ENCODE peak calls at places on chromosome 2, in ten cellular contexts. C is PC-3, J is neural progenitor cell, B is fibroblast of lung, A is astrocyte, M is SK-N-SH, E is MM.1S, F is endothelial cell of umbilical vein, N is K562, S is IMR-90. Q is an unnamed sample. For H4K20me1, the result is how much of the 10 kb centered on the place peaks cover.

GRCh38 chr2:95292623-95293260 is 4.4 kb upstream of the KCNIP3 start:
- DNase-seq in C (peak), J (no peak), B (no peak), A (no peak), M (no peak), E (no peak), F (no peak), N (no peak), S (no peak), Q (no peak)

GRCh38 chr2:46825231-46825957 is 90.2 kb downstream of the MCFD2 start:
- DNase-seq in C (no peak), J (no peak), B (no peak), A (no peak), M (no peak), E (no peak), F (no peak), N (no peak), S (no peak), Q (no peak)

GRCh38 chr2:23940976-23941605 is 828 bp downstream of the UBXN2A start:
- DNase-seq in C (peak), J (no peak), B (peak), A (peak), M (peak), E (no peak), F (peak), N (no peak), S (peak), Q (no peak)

GRCh38 chr2:132623096-132623839 is 46.7 kb downstream of the LYPD1 start:
- DNase-seq in C (peak), J (no peak), B (peak), A (peak), M (no peak), E (no peak), F (peak), N (no peak), S (peak), Q (no peak)

GRCh38 chr2:135820003-135820618 is 16.9 kb downstream of the LCT start:
- DNase-seq in C (no peak), J (no peak), B (peak), A (peak), M (no peak), E (no peak), F (no peak), N (no peak), S (peak), Q (no peak)

GRCh38 chr2:173124441-173124840 is 48.8 kb downstream of the MAP3K20 start:
- DNase-seq in C (no peak), J (no peak), B (peak), A (peak), M (no peak), E (no peak), F (no peak), N (no peak), S (peak), Q (peak)

GRCh38 chr2:220198911-220199310 is 571.5 kb downstream of the SLC4A3 start:
- DNase-seq in C (peak), J (no peak), B (peak), A (peak), M (no peak), E (no peak), F (no peak), N (no peak), S (peak), Q (peak)

GRCh38 chr2:190504912-190505311 is 29.6 kb downstream of the NEMP2 start:
- DNase-seq in C (no peak), J (no peak), B (no peak), A (no peak), M (no peak), E (no peak), F (no peak), N (no peak), S (no peak), Q (no peak)

GRCh38 chr2:23452853-23453420 is 68.0 kb downstream of the KLHL29 start:
- DNase-seq in C (no peak), J (no peak), B (peak), A (peak), M (no peak), E (no peak), F (no peak), N (no peak), S (peak), Q (no peak)

GRCh38 chr2:239261796-239262475 is 138.9 kb downstream of the HDAC4 start:
- DNase-seq in C (no peak), J (no peak), B (no peak), A (no peak), M (no peak), E (no peak), F (no peak), N (no peak), S (no peak), Q (no peak)
- H4K20me1 ChIP-seq in C (under half), J (under half), B (under half), A (under half), M (under half), E (under half), F (under half), N (under half), S (under half), Q (under half)

GRCh38 chr2:74759991-74760390 is 73.9 kb upstream of the HK2 start:
- DNase-seq in C (peak), J (no peak), B (no peak), A (no peak), M (no peak), E (no peak), F (no peak), N (no peak), S (peak), Q (no peak)

GRCh38 chr2:74764429-74765272 is 69.3 kb upstream of the HK2 start:
- DNase-seq in C (no peak), J (no peak), B (peak), A (no peak), M (no peak), E (no peak), F (peak), N (no peak), S (peak), Q (no peak)

GRCh38 chr2:74763962-74764428 is 69.9 kb upstream of the HK2 start:
- DNase-seq in C (no peak), J (peak), B (no peak), A (no peak), M (no peak), E (no peak), F (no peak), N (no peak), S (no peak), Q (no peak)

GRCh38 chr2:74760875-74761630 is 72.9 kb upstream of the HK2 start:
- DNase-seq in C (no peak), J (no peak), B (no peak), A (no peak), M (no peak), E (no peak), F (no peak), N (no peak), S (no peak), Q (no peak)

DNA sequence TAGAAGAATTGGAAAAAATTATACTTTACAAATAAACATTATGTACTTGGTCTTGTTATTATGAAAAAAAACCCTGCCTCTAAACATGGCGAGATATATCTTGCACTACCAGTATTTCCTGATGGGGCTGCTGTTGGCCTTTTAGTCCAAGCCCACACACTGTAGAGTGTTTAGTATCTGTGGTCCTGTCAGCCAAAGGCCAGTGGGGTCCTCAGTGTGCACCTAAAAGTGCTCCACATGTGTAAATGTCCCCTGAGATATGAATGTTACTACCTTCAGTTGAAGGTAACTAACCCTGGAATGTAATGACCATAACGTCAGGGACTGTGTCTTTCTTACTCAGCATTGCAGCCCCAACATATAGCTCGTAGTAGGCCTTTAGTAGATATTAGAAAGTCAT is 71.1 kb upstream of the HK2 start:
- DNase-seq in C (no peak), J (no peak), B (no peak), A (no peak), M (no peak), E (no peak), F (no peak), N (no peak), S (no peak), Q (no peak)
- H3K9ac ChIP-seq in C (no peak), J (no peak), B (no peak), A (no peak), M (no peak), E (no peak), F (no peak), N (no peak), S (no peak), Q (no peak)

DNA sequence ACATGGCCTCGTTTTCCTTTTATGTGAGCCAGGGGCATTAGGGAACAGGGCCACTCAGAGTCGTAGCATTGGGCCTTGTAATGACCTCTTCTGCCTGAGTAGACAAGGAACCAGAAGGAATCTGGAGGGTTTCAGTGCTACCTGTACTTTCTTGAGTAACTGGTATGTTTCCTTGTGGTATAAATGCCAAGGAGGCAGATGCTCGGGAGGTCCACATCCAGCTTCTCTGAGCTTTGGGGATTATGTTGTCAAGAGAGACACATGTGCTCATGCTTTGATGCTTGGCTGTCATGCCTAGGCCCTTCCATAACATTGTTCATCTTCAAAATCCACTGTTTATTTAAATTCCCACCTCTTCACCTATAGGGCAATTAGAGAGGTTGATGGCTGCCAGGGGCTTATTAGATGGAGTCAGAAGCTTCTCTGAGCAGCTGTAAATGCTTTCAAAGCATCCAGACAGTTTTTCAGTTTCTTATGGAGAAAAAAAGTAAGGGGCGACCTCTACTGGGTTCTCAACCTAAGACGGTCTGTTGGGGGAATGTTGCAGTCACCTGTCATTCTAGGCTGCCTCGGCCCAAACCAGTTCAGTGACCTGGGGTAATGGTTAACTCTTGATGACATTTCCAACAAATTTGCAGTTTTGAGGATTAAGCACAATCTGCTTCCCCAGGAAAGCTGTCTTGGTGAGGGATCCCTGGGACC is 26.5 kb downstream of the FOSL2 start:
- DNase-seq in C (no peak), J (peak), B (no peak), A (no peak), M (no peak), E (no peak), F (no peak), N (no peak), S (no peak), Q (no peak)
- TF ChIP-seq CTCF in C (no peak), J (peak), B (no peak), A (no peak), M (no peak), E (no peak), F (no peak), N (peak), S (no peak), Q (no peak)

GRCh38 chr2:100058014-100058310 is 84.4 kb downstream of the AFF3 start:
- DNase-seq in C (no peak), J (no peak), B (peak), A (peak), M (no peak), E (no peak), F (no peak), N (no peak), S (peak), Q (no peak)
- H4K20me1 ChIP-seq in C (under half), J (under half), B (under half), A (under half), M (under half), E (under half), F (under half), N (under half), S (under half), Q (under half)

DNA sequence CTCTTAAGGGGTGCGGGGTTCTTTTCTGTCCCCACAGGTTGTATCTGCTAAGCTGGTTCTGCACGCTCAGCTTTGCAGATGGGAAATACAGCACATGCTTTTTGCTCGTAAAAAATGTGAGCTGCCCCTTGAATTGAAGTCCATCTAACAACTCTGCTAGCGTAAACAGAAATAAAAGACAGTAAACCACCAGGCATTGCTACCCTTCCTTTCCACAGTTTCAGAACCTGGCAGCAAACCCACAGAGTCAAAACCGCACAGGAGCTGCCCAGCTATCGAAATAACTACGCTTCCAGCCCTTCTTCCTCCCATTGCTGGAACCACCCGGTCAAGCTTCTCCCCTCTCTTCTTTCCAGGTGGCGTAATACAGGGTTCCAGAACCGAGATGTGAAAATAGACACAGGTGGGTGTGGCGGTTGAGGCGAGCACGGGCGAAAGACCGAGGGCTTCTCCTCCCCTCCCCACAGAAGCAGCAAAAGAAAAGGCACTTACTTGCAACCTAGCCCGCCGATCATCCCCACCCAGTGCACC is 474 bp downstream of the SCN9A start:
- DNase-seq in C (peak), J (peak), B (peak), A (peak), M (peak), E (peak), F (peak), N (no peak), S (peak), Q (no peak)
- H3K9ac ChIP-seq in C (peak), J (no peak), B (peak), A (peak), M (peak), E (peak), F (peak), N (peak), S (peak), Q (no peak)

GRCh38 chr2:68448671-68449394 is 18.3 kb downstream of the FBXO48 start:
- DNase-seq in C (no peak), J (no peak), B (no peak), A (no peak), M (no peak), E (no peak), F (no peak), N (no peak), S (no peak), Q (no peak)
- TF ChIP-seq CTCF in C (no peak), J (no peak), B (no peak), A (no peak), M (no peak), E (no peak), F (no peak), N (no peak), S (no peak), Q (no peak)

GRCh38 chr2:215428060-215428910 is 7.6 kb downstream of the FN1 start:
- DNase-seq in C (no peak), J (no peak), B (peak), A (peak), M (no peak), E (no peak), F (peak), N (no peak), S (peak), Q (no peak)

GRCh38 chr2:215427585-215427984 is 8.3 kb downstream of the FN1 start:
- DNase-seq in C (no peak), J (no peak), B (peak), A (peak), M (no peak), E (no peak), F (no peak), N (no peak), S (peak), Q (no peak)

GRCh38 chr2:215431290-215431689 is 4.6 kb downstream of the FN1 start:
- DNase-seq in C (no peak), J (no peak), B (no peak), A (no peak), M (no peak), E (no peak), F (no peak), N (no peak), S (no peak), Q (no peak)

GRCh38 chr2:215430528-215431187 is 5.2 kb downstream of the FN1 start:
- DNase-seq in C (no peak), J (no peak), B (peak), A (peak), M (no peak), E (no peak), F (peak), N (no peak), S (peak), Q (no peak)

DNA sequence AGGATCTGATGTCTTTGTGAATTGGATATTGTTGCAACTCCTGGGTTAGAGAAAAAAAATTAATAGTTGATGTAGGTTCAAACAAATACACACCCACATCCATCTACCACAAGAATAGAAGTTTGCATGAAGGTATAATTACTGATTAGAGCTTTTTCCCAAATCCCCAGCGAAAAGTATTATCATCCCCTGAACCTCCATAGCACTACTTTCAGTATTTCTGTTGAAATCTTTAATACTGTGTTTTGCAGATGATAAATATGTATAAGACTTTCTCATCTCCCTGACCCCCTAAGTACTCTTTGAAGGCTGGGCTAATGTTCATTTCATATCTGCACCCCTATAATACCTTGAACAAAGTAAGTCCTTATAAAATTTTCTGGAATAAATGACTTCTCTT is 6.4 kb downstream of the FN1 start:
- DNase-seq in C (no peak), J (no peak), B (peak), A (no peak), M (no peak), E (no peak), F (no peak), N (no peak), S (peak), Q (no peak)
- H4K20me1 ChIP-seq in C (under half), J (under half), B (under half), A (half or more), M (half or more), E (under half), F (under half), N (under half), S (under half), Q (under half)

DNA sequence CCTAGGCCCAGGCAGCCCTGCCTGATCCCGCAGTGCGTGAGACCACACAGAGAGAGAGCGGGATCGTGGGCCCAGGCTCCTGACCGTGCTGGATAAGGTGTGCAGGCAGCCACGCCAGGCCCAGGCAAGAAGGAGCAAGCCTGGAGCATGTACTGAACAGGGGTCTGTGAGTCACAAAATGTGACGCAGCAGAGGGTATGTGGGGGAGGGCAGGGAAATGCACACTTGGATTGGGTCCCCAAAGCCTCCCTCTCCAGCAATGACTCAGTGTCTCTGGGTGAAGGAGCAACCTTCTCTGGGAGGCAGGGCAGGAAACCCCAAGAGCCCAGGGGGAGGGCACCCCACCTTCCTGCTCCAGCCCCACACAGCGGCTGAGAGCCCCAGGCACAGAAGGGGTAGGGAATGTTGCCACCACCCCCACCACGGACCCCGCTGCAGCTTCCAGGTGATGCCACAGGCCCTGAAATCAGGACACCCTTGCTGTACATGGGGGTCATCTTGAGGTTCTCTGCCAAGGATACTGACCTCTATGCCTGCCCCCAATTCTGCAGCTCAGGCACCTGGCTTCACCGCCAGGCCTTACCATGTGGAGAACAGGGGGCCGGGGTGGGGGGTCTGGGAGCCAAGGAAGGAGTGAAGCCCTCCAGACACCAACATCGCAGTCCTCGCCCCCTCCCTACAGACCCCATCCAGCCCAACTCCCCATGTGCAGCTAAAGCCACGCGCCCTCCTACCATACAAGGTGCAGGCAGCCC is 1.3 kb upstream of the GPC1 start:
- DNase-seq in C (peak), J (no peak), B (peak), A (peak), M (no peak), E (no peak), F (peak), N (peak), S (peak), Q (peak)
- H3K9ac ChIP-seq in C (peak), J (no peak), B (peak), A (peak), M (peak), E (peak), F (no peak), N (no peak), S (peak), Q (peak)